ENCODE peak calls at places on chromosomes 16 and 17, in seven cellular contexts. G is Right ventricle myocardium superior; E is A549; O is bronchial epithelial cell; U is cardiac muscle cell; Q is activated naive CD8-positive, alpha-beta T cell treated with anti-CD3 and anti-CD28 coated beads for 36 hours; V is AML-193. S is an unnamed sample.

GRCh38 chr17:45388604-45389325 is 43.9 kb downstream of the ARHGAP27 start:
- DNase-seq in U (peak; percentile 16), G (no peak), O (no peak), Q (peak; percentile 12), V (no peak), E (no peak), S (no peak)

GRCh38 chr16:67115649-67116048 is 5.9 kb downstream of the PHAF1 start:
- DNase-seq in U (peak; percentile 44), G (no peak), E (peak; percentile 58), Q (no peak), V (no peak), O (peak; percentile 88), S (no peak)

GRCh38 chr17:82244413-82245140 is 15.7 kb downstream of the SLC16A3 start:
- DNase-seq in O (no peak), G (no peak), V (peak; percentile 61), U (peak; percentile 61), E (peak; percentile 69), Q (no peak), S (no peak)

GRCh38 chr17:48883171-48883570 is 9.4 kb upstream of the ATP5MC1 start:
- DNase-seq in Q (no peak), G (no peak), V (no peak), E (no peak), U (no peak), O (no peak), S (no peak)

GRCh38 chr16:46844771-46845170 is 13.8 kb upstream of the C16orf87 start:
- DNase-seq in O (no peak), G (no peak), Q (no peak), E (no peak), V (no peak), U (no peak), S (no peak)

GRCh38 chr17:68567035-68567434 is 34.1 kb downstream of the FAM20A start:
- DNase-seq in U (no peak), E (no peak), V (no peak), G (no peak), Q (no peak), O (no peak), S (no peak)

GRCh38 chr16:86899757-86900156 is 321.4 kb downstream of the FOXL1 start:
- DNase-seq in G (no peak), O (peak; percentile 90), Q (no peak), U (peak; percentile 23), E (peak; percentile 18), V (no peak), S (no peak)

GRCh38 chr16:68070811-68071546 is 14.2 kb upstream of the NFATC3 start:
- DNase-seq in G (no peak), U (no peak), V (no peak), O (no peak), Q (no peak), E (no peak), S (no peak)

GRCh38 chr16:58222532-58223316 is 24.8 kb upstream of the CSNK2A2 start:
- DNase-seq in O (peak; percentile 85), U (peak; percentile 6), V (no peak), E (peak; percentile 19), G (no peak), Q (no peak), S (no peak)

GRCh38 chr16:71499775-71500364 is 10.7 kb upstream of the ZNF19 start:
- DNase-seq in O (peak; percentile 59), Q (peak; percentile 28), G (no peak), V (peak; percentile 58), E (peak; percentile 67), U (peak; percentile 77), S (no peak)